ENCODE peak calls at places on chromosomes 13 and 19, in four cellular contexts. B, W, U and E are unnamed samples.

GRCh38 chr13:79642596-79642995 is 161.6 kb downstream of the NDFIP2 start:
- DNase-seq in B (no peak), W (no peak), U (no peak), E (no peak)

GRCh38 chr13:100301418-100301817 is 212.5 kb downstream of the PCCA start:
- DNase-seq in B (no peak), W (no peak), U (no peak), E (no peak)

GRCh38 chr13:111936267-111936925 is 130.6 kb upstream of the SOX1 start:
- DNase-seq in B (no peak), W (no peak), U (no peak), E (no peak)

GRCh38 chr19:55370305-55370988 is at the start of gene IL11:
- DNase-seq in B (peak), W (peak), U (peak), E (no peak)

GRCh38 chr13:46639033-46639981 is 86.3 kb downstream of the LRCH1 start:
- DNase-seq in B (no peak), W (no peak), U (no peak), E (no peak)

GRCh38 chr19:46704379-46705076 is 12.4 kb downstream of the PRKD2 start:
- DNase-seq in B (peak), W (no peak), U (peak), E (no peak)

GRCh38 chr19:16075430-16076153 is 703 bp upstream of the TPM4 start:
- DNase-seq in B (peak), W (no peak), U (no peak), E (no peak)

GRCh38 chr13:82654851-82655517 is 1227.3 kb downstream of the SLITRK1 start:
- DNase-seq in B (peak), W (peak), U (no peak), E (no peak)

GRCh38 chr13:73602295-73602694 is 531.9 kb downstream of the KLF12 start:
- DNase-seq in B (no peak), W (peak), U (no peak), E (no peak)

GRCh38 chr13:31380728-31381127 is 181.0 kb downstream of the B3GLCT start:
- DNase-seq in B (no peak), W (no peak), U (no peak), E (no peak)

GRCh38 chr13:113001251-113002140 is 32.5 kb downstream of the MCF2L start:
- DNase-seq in B (peak), W (peak), U (no peak), E (peak)

GRCh38 chr13:32804673-32805260 is 211.5 kb upstream of the KL start:
- DNase-seq in B (peak), W (peak), U (no peak), E (no peak)

GRCh38 chr19:2428756-2429711 is 1.6 kb upstream of the TIMM13 start:
- DNase-seq in B (no peak), W (no peak), U (no peak), E (no peak)

GRCh38 chr19:14135985-14136508 is 342 bp downstream of the ASF1B start:
- DNase-seq in B (no peak), W (no peak), U (peak), E (no peak)

GRCh38 chr19:19900124-19900523 is 622 bp upstream of the ZNF93 start:
- DNase-seq in B (peak), W (peak), U (peak), E (peak)
- H3K4me3 ChIP-seq in B (peak), W (peak), U (peak), E (peak)

DNA sequence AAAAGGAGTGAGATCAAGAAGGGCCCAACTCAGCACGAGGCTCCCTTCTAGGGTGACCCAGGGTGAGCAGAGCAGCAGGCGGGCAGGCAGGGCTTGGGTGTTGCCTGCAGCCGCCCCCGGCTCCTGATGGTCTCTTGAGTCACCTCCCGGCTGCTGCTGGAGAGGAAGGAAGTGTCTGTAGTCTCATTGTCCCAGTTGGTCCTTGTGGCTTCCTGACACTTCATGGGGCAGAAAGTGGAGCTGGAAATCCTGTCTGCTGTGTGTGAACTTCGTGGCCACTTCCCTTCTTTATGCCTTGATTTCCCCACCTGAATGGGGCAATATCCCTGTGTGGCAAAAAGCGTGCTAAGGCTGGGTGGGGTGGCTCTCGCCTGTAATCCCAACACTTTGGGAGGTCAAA is 2.5 kb downstream of the MAP1S start:
- DNase-seq in B (peak), W (peak), U (peak), E (no peak)
- H3K4me3 ChIP-seq in B (no peak), W (no peak), U (no peak), E (no peak)

DNA sequence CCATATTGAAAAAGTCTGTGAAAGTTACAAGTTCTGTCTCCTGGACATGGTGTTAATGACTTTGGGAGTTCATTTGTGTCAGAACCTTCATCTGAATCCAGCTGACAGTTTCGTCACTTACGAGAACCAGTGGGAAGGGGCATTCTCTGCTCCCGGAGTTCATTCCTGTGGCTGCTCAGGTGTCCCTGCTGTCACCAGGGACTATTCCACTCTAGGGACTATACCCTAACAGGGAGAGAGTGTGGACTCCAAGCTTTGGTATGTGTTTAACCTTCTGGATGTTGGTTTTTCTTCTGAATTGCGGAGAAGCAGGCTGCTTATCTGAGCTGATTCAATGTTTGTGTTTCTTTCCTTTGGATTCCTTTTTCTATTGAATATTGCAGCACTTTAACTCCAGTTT is 12.4 kb upstream of the ZNF709 start:
- DNase-seq in B (no peak), W (no peak), U (no peak), E (no peak)
- H3K4me3 ChIP-seq in B (no peak), W (no peak), U (no peak), E (no peak)

DNA sequence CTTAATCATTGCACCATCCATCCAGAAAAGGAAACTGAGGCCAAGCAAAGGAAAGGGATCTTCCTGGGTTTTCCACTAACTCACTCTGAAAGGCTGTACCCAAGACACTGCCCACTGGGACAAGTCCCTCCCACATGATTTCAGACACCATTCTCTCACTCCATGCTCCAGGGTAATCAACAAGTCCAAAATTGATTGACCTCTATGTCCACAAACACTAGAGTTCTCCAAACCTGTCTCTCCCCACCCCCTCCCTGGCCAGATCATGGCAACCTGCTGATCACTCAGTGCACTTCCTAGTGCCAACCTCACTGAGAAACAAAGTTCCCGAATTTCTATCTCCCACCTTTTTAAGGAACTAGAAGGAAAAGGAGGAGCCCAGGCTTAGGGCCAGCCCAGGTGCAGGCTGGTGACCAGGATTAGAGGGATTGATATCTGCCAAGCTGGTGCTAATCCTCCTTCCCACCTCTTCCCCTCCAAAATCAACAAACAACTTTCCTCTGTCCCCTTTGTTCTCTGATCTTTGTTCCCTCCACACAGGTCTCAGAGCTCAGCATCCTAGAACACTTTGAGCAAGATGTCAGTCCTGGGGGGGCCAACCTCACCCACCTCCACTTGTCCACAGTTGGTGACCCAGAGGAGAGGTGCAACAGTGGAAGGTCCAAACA is 2.4 kb upstream of the CYP2A13 start:
- DNase-seq in B (no peak), W (no peak), U (no peak), E (no peak)
- H3K4me3 ChIP-seq in B (no peak), W (no peak), U (no peak), E (no peak)

DNA sequence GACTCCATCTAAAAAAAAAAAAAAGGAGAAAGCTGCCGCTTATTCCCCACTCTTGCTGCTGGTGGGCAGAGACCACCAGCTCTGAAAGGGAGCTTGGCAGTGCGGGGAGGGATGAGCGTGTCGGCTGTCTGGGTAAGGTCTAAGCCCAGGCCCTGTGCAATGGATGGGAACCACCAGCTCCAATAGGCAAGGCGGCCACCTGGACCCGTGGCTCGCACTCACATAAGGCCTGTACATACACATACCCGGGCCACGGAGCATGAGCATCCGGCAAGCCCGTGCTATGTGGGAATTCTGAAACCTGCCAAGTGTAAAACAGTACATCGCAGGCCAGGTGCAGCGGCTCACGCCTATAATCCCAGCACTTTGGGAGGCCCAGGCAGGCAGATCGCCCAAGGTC is 56.6 kb upstream of the USE1 start:
- DNase-seq in B (no peak), W (no peak), U (peak), E (no peak)
- H3K4me3 ChIP-seq in B (no peak), W (no peak), U (no peak), E (no peak)

GRCh38 chr19:23203841-23204344 is 46.3 kb downstream of the ZNF724 start:
- DNase-seq in B (no peak), W (no peak), U (peak), E (no peak)
- H3K4me3 ChIP-seq in B (no peak), W (no peak), U (peak), E (no peak)

GRCh38 chr19:40597329-40597838 is 3.8 kb upstream of the LTBP4 start:
- DNase-seq in B (no peak), W (no peak), U (peak), E (no peak)
- H3K4me3 ChIP-seq in B (peak), W (peak), U (peak), E (peak)

DNA sequence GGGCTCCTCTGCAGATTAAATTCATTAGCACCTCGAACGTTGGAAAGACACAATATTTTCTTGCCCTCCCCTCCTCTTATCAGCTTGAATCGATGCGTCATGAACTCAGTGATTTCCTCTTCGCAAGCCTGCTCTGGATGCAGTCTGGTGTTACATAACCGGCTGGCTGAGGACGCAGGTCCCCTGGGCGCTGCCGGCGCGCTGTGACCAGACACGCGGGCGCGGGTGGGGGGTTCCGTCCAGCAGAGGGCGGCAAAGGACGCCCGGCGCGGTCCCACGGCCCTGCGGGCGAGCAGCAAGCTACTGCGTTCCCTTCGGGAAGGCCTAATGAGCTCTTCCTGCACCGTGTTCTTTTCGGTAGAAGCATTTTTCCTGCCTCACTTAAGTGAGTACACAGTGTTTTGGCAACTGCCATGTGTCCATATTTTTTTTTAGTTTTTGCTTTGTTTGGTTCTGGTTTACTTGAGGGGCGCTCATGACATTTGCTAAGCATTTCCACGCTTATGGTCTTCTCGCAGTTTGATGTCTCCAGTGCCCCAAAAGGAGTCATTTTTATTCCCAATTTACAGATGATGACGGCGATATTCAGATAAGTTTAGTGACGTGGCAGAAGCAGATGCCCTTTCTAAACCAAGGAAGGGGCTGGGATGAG is 112.2 kb upstream of the MBNL2 start:
- DNase-seq in B (peak), W (peak), U (peak), E (peak)
- H3K4me3 ChIP-seq in B (no peak), W (no peak), U (peak), E (no peak)